ENCODE peak calls at places on chromosomes 6 and 20, in seven cellular contexts. T is H9, C is A549, W is trophoblast cell, Y is PC-3, N is endothelial cell of umbilical vein, S is astrocyte. A is an unnamed sample.

GRCh38 chr20:33433875-33434274 is 9.7 kb downstream of the SNTA1 start:
- DNase-seq in T (no peak), C (no peak), W (no peak), Y (no peak), N (no peak), S (no peak), A (no peak)

GRCh38 chr6:127186889-127187288 is 68.4 kb downstream of the RSPO3 start:
- DNase-seq in T (peak), C (peak), W (peak), Y (peak), N (no peak), S (no peak), A (peak)

GRCh38 chr6:89952361-89952680 is 58.1 kb downstream of the GJA10 start:
- DNase-seq in T (no peak), C (no peak), W (no peak), Y (no peak), N (no peak), S (no peak), A (no peak)

GRCh38 chr20:32969356-32970114 is 34.7 kb downstream of the SUN5 start:
- DNase-seq in T (peak), C (no peak), W (no peak), Y (no peak), N (no peak), S (no peak), A (no peak)

GRCh38 chr6:122717350-122717749 is 62.2 kb upstream of the FABP7 start:
- DNase-seq in T (no peak), C (no peak), W (no peak), Y (no peak), N (no peak), S (peak), A (peak)

GRCh38 chr20:20712004-20712473 is 405 bp downstream of the RALGAPA2 start:
- DNase-seq in T (no peak), C (no peak), W (peak), Y (no peak), N (peak), S (no peak), A (peak)

GRCh38 chr20:61422636-61423425 is 170.8 kb downstream of the CDH4 start:
- DNase-seq in T (peak), C (no peak), W (no peak), Y (no peak), N (no peak), S (no peak), A (no peak)

GRCh38 chr6:163866192-163866591 is 451.7 kb downstream of the QKI start:
- DNase-seq in T (peak), C (no peak), W (no peak), Y (no peak), N (no peak), S (no peak), A (no peak)

GRCh38 chr6:30361661-30362060 is 16.7 kb downstream of the RPP21 start:
- DNase-seq in T (no peak), C (no peak), W (no peak), Y (no peak), N (no peak), S (no peak), A (no peak)

GRCh38 chr6:169450097-169450496 is 196.5 kb upstream of the THBS2 start:
- DNase-seq in T (no peak), C (no peak), W (peak), Y (no peak), N (no peak), S (peak), A (no peak)

GRCh38 chr6:32087574-32088486 is 21.3 kb downstream of the TNXB start:
- DNase-seq in T (peak), C (peak), W (peak), Y (peak), N (peak), S (no peak), A (peak)

GRCh38 chr6:93048381-93048780 is 371.0 kb downstream of the EPHA7 start:
- DNase-seq in T (no peak), C (no peak), W (no peak), Y (no peak), N (no peak), S (no peak), A (no peak)

GRCh38 chr6:101163611-101164010 is 229.9 kb upstream of the GRIK2 start:
- DNase-seq in T (no peak), C (no peak), W (no peak), Y (no peak), N (no peak), S (no peak), A (no peak)

GRCh38 chr6:24255676-24256075 is 102.2 kb downstream of the DCDC2 start:
- DNase-seq in T (no peak), C (no peak), W (no peak), Y (no peak), N (no peak), S (no peak), A (no peak)

GRCh38 chr6:50711686-50712085 is 1.6 kb upstream of the TFAP2D start:
- DNase-seq in T (no peak), C (no peak), W (no peak), Y (no peak), N (no peak), S (no peak), A (no peak)

GRCh38 chr20:3777726-3778629 is 3.3 kb downstream of the SPEF1 start:
- DNase-seq in T (peak), C (peak), W (peak), Y (peak), N (peak), S (no peak), A (peak)

GRCh38 chr20:34220581-34220980 is 20.6 kb upstream of the ASIP start:
- DNase-seq in T (no peak), C (no peak), W (no peak), Y (peak), N (peak), S (peak), A (no peak)

GRCh38 chr6:6657820-6658217 is 69.3 kb downstream of the LY86 start:
- DNase-seq in T (no peak), C (no peak), W (no peak), Y (no peak), N (no peak), S (no peak), A (no peak)

GRCh38 chr20:3812975-3813599 is 7.3 kb upstream of the AP5S1 start:
- DNase-seq in T (no peak), C (no peak), W (peak), Y (no peak), N (no peak), S (no peak), A (peak)

DNA sequence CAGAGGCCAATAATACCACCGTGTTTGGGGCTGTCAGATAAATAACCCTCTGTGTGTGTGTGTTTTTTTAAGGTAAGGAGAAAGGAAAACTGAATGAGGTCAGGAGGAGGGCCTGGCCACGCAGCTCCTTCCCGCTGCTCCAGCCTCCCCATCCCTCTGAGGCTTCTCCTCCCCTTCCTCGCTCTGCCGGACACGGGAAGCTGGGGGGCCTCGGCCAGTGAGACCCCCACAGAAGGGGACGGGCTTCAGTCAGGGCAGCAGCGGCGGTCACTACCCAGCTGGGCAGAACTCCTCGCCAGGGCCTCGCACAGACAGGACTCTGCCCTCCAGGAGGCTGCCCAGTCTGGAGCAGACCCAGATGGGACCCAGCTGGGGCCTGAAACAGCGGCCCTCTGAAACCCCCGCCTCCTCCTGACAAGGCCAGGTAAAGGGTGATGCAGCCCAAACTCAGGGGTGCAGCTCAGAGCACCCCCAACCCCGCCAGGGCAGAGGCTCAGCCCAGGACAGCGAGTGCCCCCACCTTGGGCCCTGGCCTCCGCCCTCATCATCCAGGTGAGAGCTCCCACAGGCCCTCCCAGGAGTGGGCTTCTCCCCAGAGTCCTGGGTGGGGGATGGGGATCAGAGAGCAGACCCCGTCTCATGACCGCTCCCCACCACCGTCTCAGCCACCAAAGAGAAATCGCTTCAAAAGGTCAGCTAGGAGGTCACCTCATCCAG is 2.3 kb downstream of the EEF1A2 start:
- DNase-seq in T (peak), C (no peak), W (no peak), Y (no peak), N (no peak), S (no peak), A (no peak)
- H3K27ac ChIP-seq in T (no peak), C (peak), W (no peak), Y (no peak), N (no peak), S (no peak), A (no peak)

GRCh38 chr6:38391206-38391908 is 248.4 kb downstream of the BTBD9 start:
- DNase-seq in T (no peak), C (no peak), W (no peak), Y (peak), N (peak), S (peak), A (no peak)
- H3K27ac ChIP-seq in T (no peak), C (no peak), W (no peak), Y (no peak), N (no peak), S (no peak), A (no peak)

DNA sequence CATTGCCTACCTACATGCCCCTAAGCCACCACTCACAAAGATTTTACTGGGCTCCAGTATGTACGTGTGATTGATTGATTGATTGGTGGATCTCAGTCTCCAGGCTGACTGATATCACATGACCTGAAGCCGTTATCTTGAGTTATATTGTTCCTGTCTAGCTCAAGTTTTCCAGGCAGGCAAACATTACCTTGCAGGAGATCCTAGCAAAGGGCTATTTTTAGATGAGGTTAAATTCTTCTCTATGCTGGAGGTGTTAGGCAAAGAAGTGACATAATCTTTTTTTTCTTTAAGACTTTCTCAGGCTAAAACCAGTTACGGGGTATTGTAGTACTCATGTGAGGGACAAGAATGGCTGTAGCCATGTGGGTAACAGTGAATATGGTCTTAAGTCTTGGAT is 125.2 kb downstream of the DOK5 start:
- DNase-seq in T (no peak), C (no peak), W (no peak), Y (no peak), N (no peak), S (no peak), A (no peak)
- H3K27ac ChIP-seq in T (no peak), C (no peak), W (no peak), Y (no peak), N (no peak), S (no peak), A (no peak)

GRCh38 chr20:51036226-51036625 is 13.3 kb upstream of the KCNG1 start:
- DNase-seq in T (no peak), C (no peak), W (no peak), Y (no peak), N (no peak), S (no peak), A (no peak)

GRCh38 chr20:51037499-51038110 is 14.7 kb upstream of the KCNG1 start:
- DNase-seq in T (no peak), C (no peak), W (no peak), Y (no peak), N (no peak), S (no peak), A (no peak)

GRCh38 chr20:51036827-51037229 is 13.9 kb upstream of the KCNG1 start:
- DNase-seq in T (no peak), C (no peak), W (no peak), Y (peak), N (no peak), S (no peak), A (no peak)

GRCh38 chr20:51034461-51034860 is 11.6 kb upstream of the KCNG1 start:
- DNase-seq in T (no peak), C (no peak), W (no peak), Y (no peak), N (no peak), S (no peak), A (no peak)

DNA sequence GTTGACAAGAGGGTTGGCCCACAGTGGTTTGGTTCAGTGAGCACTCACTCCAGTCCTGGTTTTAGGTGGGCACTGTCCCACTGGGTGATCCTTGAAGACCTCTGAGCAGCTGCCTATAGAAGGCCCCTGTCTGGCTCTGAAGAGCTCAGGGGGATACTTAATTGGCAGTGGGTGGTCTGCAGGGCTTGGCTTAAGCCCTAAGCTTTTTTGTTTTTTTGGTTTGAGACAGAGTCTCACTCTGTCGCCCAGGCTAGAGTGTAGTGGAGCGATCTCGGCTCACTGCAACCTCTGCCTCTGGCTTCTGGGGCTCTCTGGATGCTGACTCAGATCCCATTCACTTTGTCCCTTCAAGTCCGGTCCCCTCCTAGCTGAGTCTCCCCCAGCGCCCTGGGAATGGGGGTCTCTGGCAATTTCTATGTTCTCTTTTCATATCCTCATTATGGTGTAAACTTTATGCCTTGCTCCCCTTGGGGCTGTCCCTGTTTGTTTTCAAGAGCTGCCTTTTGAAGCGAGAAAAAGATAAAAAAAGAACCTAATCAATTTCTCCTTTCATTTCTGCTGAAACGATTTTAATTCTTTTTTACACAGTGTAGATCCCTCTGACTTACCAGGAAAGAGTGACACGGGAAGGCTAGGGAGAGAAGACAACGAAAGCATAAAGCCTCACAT is 12.2 kb upstream of the KCNG1 start:
- DNase-seq in T (no peak), C (no peak), W (no peak), Y (no peak), N (no peak), S (no peak), A (no peak)
- H3K27ac ChIP-seq in T (no peak), C (peak), W (no peak), Y (no peak), N (no peak), S (no peak), A (no peak)

GRCh38 chr20:50710492-50711063 is 19.2 kb upstream of the RIPOR3 start:
- DNase-seq in T (no peak), C (no peak), W (peak), Y (peak), N (no peak), S (peak), A (no peak)

GRCh38 chr20:50708845-50709555 is 17.7 kb upstream of the RIPOR3 start:
- DNase-seq in T (no peak), C (no peak), W (no peak), Y (no peak), N (no peak), S (no peak), A (no peak)

GRCh38 chr20:50712771-50713676 is 18.4 kb upstream of the PARD6B start:
- DNase-seq in T (no peak), C (no peak), W (no peak), Y (no peak), N (no peak), S (no peak), A (no peak)

GRCh38 chr20:50709574-50709973 is 18.2 kb upstream of the RIPOR3 start:
- DNase-seq in T (no peak), C (no peak), W (no peak), Y (no peak), N (no peak), S (no peak), A (no peak)

GRCh38 chr20:50711113-50711825 is 19.9 kb upstream of the RIPOR3 start:
- DNase-seq in T (no peak), C (no peak), W (peak), Y (peak), N (no peak), S (no peak), A (no peak)
- H3K27ac ChIP-seq in T (no peak), C (no peak), W (peak), Y (peak), N (no peak), S (no peak), A (no peak)